ENCODE peak calls at places on chromosomes 3 and 15, in four cellular contexts. L is SK-N-SH, U is osteoblast, G is DND-41. N is an unnamed sample. For H4K20me1, the result is how much of the 10 kb centered on the place peaks cover.

GRCh38 chr3:134625885-134626741 is 24.7 kb downstream of the KY start:
- DNase-seq in L (no peak), G (no peak), U (no peak), N (no peak)

GRCh38 chr3:128112406-128112968 is 11.1 kb downstream of the RUVBL1 start:
- DNase-seq in U (peak), L (peak), G (no peak), N (no peak)

GRCh38 chr15:88624156-88624970 is 3.2 kb downstream of the AEN start:
- DNase-seq in G (peak), U (no peak), L (peak), N (no peak)

GRCh38 chr3:1251282-1252060 is 158.6 kb downstream of the CNTN6 start:
- DNase-seq in G (no peak), L (no peak), U (no peak), N (no peak)

GRCh38 chr3:34571714-34572113 is 773.3 kb downstream of the PDCD6IP start:
- DNase-seq in U (no peak), L (no peak), G (no peak), N (no peak)

GRCh38 chr3:25592510-25592968 is 72.2 kb downstream of the TOP2B start:
- DNase-seq in L (no peak), G (no peak), U (no peak), N (peak)

GRCh38 chr3:50167782-50168317 is 12.7 kb downstream of the SEMA3F start:
- DNase-seq in G (no peak), L (no peak), U (no peak), N (no peak)

GRCh38 chr15:52257734-52258062 is 37.9 kb downstream of the MYO5C start:
- DNase-seq in G (no peak), L (no peak), U (peak), N (no peak)

GRCh38 chr3:29436612-29437313 is 155.9 kb downstream of the RBMS3 start:
- DNase-seq in U (no peak), L (no peak), G (no peak), N (no peak)

GRCh38 chr3:152688313-152688712 is 146.6 kb upstream of the P2RY1 start:
- DNase-seq in U (no peak), L (no peak), G (no peak), N (no peak)

GRCh38 chr3:13580256-13581023 is 31.5 kb downstream of the FBLN2 start:
- DNase-seq in G (no peak), U (peak), L (no peak), N (no peak)

GRCh38 chr3:172511783-172512357 is 11.4 kb downstream of the TNFSF10 start:
- DNase-seq in L (no peak), G (no peak), U (no peak), N (no peak)

GRCh38 chr3:45343947-45344346 is 44.4 kb upstream of the LARS2 start:
- DNase-seq in U (no peak), G (no peak), L (no peak), N (peak)

GRCh38 chr3:45906681-45907220 is 20.4 kb downstream of the CCR9 start:
- DNase-seq in G (no peak), L (peak), U (peak), N (peak)

GRCh38 chr3:108223928-108224327 is 1.7 kb upstream of the IFT57 start:
- DNase-seq in G (no peak), U (no peak), L (no peak), N (no peak)

GRCh38 chr15:38378162-38378560 is 75.8 kb upstream of the FAM98B start:
- DNase-seq in G (no peak), U (no peak), L (no peak), N (no peak)

GRCh38 chr15:69217381-69217780 is 56.9 kb downstream of the GLCE start:
- DNase-seq in G (no peak), L (no peak), U (no peak), N (no peak)

GRCh38 chr3:99498544-99499234 is 139.7 kb upstream of the COL8A1 start:
- DNase-seq in U (no peak), G (no peak), L (no peak), N (no peak)

DNA sequence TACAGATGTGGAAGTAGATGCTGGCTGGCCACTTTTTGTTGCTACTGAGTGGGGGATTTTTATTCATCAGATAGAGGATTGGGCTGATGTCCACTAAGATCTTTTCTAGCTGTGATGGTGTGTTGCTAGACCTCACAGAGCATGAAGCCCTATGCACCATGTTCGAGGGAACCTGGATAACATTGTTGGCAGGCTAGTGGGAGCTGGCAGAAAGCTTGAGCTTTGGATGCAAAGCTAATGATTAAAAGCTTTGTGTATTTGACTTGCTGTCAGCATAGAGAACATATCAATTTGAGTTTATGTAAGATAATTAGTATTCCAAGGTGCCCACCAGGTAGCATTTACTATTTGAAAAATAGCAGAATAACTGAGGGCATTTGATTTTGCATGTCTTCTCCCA is 59.1 kb downstream of the ST6GAL1 start:
- DNase-seq in G (no peak), L (no peak), U (no peak), N (no peak)
- H4K20me1 ChIP-seq in G (under half), L (under half), U (under half), N (under half)

GRCh38 chr3:188693435-188693834 is 478.3 kb upstream of the TPRG1 start:
- DNase-seq in L (no peak), U (no peak), G (no peak), N (no peak)
- H4K20me1 ChIP-seq in L (under half), U (under half), G (under half), N (under half)

DNA sequence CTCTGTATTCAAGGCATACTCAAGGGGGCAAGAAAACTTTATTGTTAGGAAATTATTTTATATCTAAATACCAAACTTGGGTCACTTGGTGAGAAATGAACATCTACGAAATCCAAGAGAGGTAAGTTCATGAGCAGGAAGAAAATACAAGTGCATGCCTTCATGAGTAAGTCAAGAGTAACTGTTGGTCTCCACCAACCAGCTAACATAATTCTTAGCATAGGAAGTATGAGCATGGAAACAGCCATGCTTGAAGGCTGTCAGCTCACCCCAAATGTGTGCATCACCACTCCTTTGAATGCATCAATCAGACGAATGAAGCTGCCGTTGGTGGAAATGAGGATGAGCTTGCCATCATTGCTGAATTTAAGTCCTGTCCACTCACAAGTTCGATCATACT is 13.9 kb downstream of the PPM1M start:
- DNase-seq in L (no peak), G (no peak), U (no peak), N (no peak)
- H4K20me1 ChIP-seq in L (under half), G (half or more), U (under half), N (under half)

DNA sequence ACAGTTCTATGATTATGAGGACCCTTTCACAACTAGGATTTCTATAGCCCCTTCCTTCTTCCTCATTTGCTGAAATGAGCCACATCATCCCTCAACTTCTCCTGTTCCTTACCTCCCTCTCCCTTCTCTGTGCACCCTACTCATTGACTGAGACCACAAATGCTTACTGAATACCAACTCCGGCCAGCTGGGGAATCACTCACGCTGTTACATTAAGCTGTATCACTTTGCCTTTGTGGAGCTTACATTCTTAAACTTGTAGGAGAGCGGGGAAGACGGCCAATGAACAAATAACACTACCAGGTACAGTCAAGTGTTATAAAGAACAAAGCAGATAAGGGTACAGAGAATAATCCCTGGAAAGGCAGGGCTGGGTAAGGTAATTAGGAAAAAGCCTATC is 5.7 kb downstream of the SUCLG2 start:
- DNase-seq in L (no peak), G (no peak), U (no peak), N (no peak)
- H4K20me1 ChIP-seq in L (under half), G (under half), U (under half), N (under half)

DNA sequence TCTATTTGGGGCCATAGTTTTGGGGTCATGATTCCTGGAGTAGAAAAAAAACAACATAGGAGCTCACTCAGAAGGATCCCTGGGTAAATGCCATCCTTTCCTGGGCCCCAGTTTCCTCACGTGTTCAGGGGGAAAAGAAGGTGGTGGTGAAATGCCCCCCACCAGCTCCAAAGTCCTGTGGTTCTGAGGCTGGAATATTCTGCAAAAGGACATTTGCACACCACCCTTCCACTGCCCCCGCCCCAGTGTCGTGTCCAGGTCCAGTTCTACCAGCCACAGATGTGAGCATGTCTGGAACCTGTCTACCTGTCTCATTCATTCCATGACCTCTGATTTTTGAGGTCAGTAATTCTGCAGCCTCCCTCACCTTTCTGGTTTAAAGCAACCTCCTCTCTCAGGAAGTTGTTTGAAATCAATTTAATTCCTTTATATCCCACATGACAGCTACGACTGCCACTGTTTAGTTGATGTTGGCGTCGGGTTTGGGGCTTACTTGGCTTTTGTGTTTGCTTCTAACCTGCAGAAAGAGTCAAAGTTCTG is 82.1 kb downstream of the SMAD3 start:
- DNase-seq in U (no peak), L (no peak), G (no peak), N (no peak)
- H4K20me1 ChIP-seq in U (under half), L (under half), G (under half), N (half or more)

N was measured in K562.